ENCODE peak calls at places on chromosomes 3 and 15, in six cellular contexts. V is hepatocyte, Y is heart right ventricle, B is psoas muscle, J is mammary epithelial cell, X is A673. M is an unnamed sample.

GRCh38 chr3:122688996-122689395 is 8.4 kb downstream of the PARP14 start:
- DNase-seq in V (no peak), Y (no peak), B (no peak), J (no peak), X (no peak), M (no peak)

GRCh38 chr15:84949845-84950569 is 31.6 kb upstream of the PDE8A start:
- DNase-seq in V (no peak), Y (no peak), B (no peak), J (no peak), X (no peak), M (no peak)

GRCh38 chr3:67245545-67245944 is 247.4 kb downstream of the KBTBD8 start:
- DNase-seq in V (no peak), Y (no peak), B (no peak), J (no peak), X (no peak), M (no peak)

GRCh38 chr3:113534365-113534764 is 2.0 kb downstream of the SIDT1 start:
- DNase-seq in V (no peak), Y (no peak), B (no peak), J (no peak), X (no peak), M (no peak)

GRCh38 chr3:83843716-83844115 is 1115.1 kb upstream of the CADM2 start:
- DNase-seq in V (no peak), Y (no peak), B (no peak), J (no peak), X (no peak), M (no peak)

GRCh38 chr3:48897401-48898376 is 993 bp downstream of the SLC25A20 start:
- DNase-seq in V (peak; percentile 36), Y (no peak), B (no peak), J (no peak), X (no peak), M (no peak)

GRCh38 chr15:68055224-68055705 is 1.1 kb downstream of the PIAS1 start:
- DNase-seq in V (peak; percentile 62), Y (no peak), B (no peak), J (peak; percentile 71), X (peak; percentile 68), M (peak; percentile 61)

GRCh38 chr15:92377083-92377789 is 16.4 kb upstream of the ST8SIA2 start:
- DNase-seq in V (no peak), Y (peak; percentile 35), B (no peak), J (peak; percentile 60), X (no peak), M (no peak)

GRCh38 chr3:44554626-44555592 is at the start of gene ZKSCAN7:
- DNase-seq in V (peak; percentile 74), Y (peak; percentile 70), B (peak; percentile 75), J (peak; percentile 14), X (peak; percentile 52), M (peak; percentile 20)

GRCh38 chr15:101501703-101502373 is 12.3 kb upstream of the PCSK6 start:
- DNase-seq in V (peak; percentile 68), Y (no peak), B (peak; percentile 67), J (no peak), X (peak; percentile 62), M (peak; percentile 32)

GRCh38 chr3:168628549-168628948 is 532.8 kb upstream of the GOLIM4 start:
- DNase-seq in V (no peak), Y (no peak), B (no peak), J (no peak), X (no peak), M (no peak)

GRCh38 chr3:129672412-129672811 is 65.9 kb upstream of the PLXND1 start:
- DNase-seq in V (no peak), Y (no peak), B (no peak), J (no peak), X (no peak), M (no peak)

GRCh38 chr15:53549697-53550315 is 209.7 kb downstream of the WDR72 start:
- DNase-seq in V (peak; percentile 7), Y (no peak), B (no peak), J (peak; percentile 50), X (no peak), M (no peak)

GRCh38 chr3:195931582-195932273 is 23.4 kb upstream of the TNK2 start:
- DNase-seq in V (no peak), Y (no peak), B (no peak), J (no peak), X (no peak), M (no peak)

GRCh38 chr3:9301798-9302197 is 52.4 kb upstream of the SRGAP3 start:
- DNase-seq in V (no peak), Y (no peak), B (no peak), J (peak; percentile 89), X (no peak), M (no peak)

GRCh38 chr15:84911879-84912660 is 27.6 kb downstream of the SLC28A1 start:
- DNase-seq in V (peak; percentile 73), Y (peak; percentile 86), B (peak; percentile 95), J (peak; percentile 90), X (no peak), M (no peak)

GRCh38 chr3:129460572-129460971 is 20.5 kb downstream of the IFT122 start:
- DNase-seq in V (no peak), Y (no peak), B (no peak), J (no peak), X (no peak), M (no peak)

GRCh38 chr15:77025471-77025901 is 30.6 kb downstream of the PSTPIP1 start:
- DNase-seq in V (no peak), Y (no peak), B (peak; percentile 48), J (no peak), X (no peak), M (no peak)

GRCh38 chr3:134406331-134407246 is 32.3 kb upstream of the AMOTL2 start:
- DNase-seq in V (peak; percentile 48), Y (peak; percentile 60), B (peak; percentile 60), J (no peak), X (no peak), M (no peak)

GRCh38 chr3:86785381-86785780 is 205.6 kb downstream of the VGLL3 start:
- DNase-seq in V (peak; percentile 16), Y (no peak), B (no peak), J (no peak), X (peak; percentile 28), M (no peak)

GRCh38 chr3:100548053-100548452 is 55.6 kb downstream of the TMEM45A start:
- DNase-seq in V (no peak), Y (no peak), B (no peak), J (peak; percentile 51), X (no peak), M (no peak)

GRCh38 chr15:76139368-76140068 is 79.7 kb downstream of the TMEM266 start:
- DNase-seq in V (peak; percentile 84), Y (no peak), B (peak; percentile 70), J (peak; percentile 55), X (peak; percentile 87), M (peak; percentile 60)

GRCh38 chr15:97991972-97992541 is 31.6 kb downstream of the ARRDC4 start:
- DNase-seq in V (no peak), Y (no peak), B (no peak), J (no peak), X (no peak), M (no peak)

GRCh38 chr15:65217526-65218482 is 6.5 kb upstream of the CILP start:
- DNase-seq in V (no peak), Y (no peak), B (no peak), J (no peak), X (no peak), M (no peak)

GRCh38 chr15:59296181-59296617 is 76.5 kb downstream of the MYO1E start:
- DNase-seq in V (no peak), Y (no peak), B (no peak), J (peak; percentile 42), X (peak; percentile 55), M (no peak)

GRCh38 chr15:36742696-36743095 is 163.3 kb downstream of the CDIN1 start:
- DNase-seq in V (peak; percentile 6), Y (no peak), B (no peak), J (peak; percentile 43), X (no peak), M (no peak)

GRCh38 chr3:180980612-180981011 is 8.9 kb downstream of the DNAJC19 start:
- DNase-seq in V (no peak), Y (no peak), B (no peak), J (no peak), X (no peak), M (no peak)

GRCh38 chr3:66428733-66429132 is 72.1 kb downstream of the LRIG1 start:
- DNase-seq in V (peak; percentile 62), Y (peak; percentile 56), B (peak; percentile 86), J (peak; percentile 93), X (peak; percentile 89), M (no peak)

GRCh38 chr3:134353831-134354611 is 20.2 kb downstream of the AMOTL2 start:
- DNase-seq in V (no peak), Y (no peak), B (peak; percentile 46), J (no peak), X (no peak), M (no peak)

GRCh38 chr3:184337315-184337714 is at the start of gene FAM131A:
- DNase-seq in V (no peak), Y (peak; percentile 53), B (peak; percentile 78), J (no peak), X (no peak), M (no peak)

GRCh38 chr3:47163023-47163989 is 607 bp downstream of the SETD2 start:
- DNase-seq in V (peak; percentile 75), Y (peak; percentile 48), B (peak; percentile 69), J (peak; percentile 45), X (peak; percentile 11), M (peak; percentile 56)

GRCh38 chr15:73924258-73924921 is 1.9 kb upstream of the LOXL1 start:
- DNase-seq in V (peak; percentile 60), Y (peak; percentile 30), B (peak; percentile 55), J (peak; percentile 64), X (peak; percentile 87), M (no peak)

GRCh38 chr15:73921257-73921890 is 4.9 kb upstream of the LOXL1 start:
- DNase-seq in V (no peak), Y (peak; percentile 72), B (no peak), J (no peak), X (no peak), M (no peak)

GRCh38 chr15:73922186-73923151 is 3.8 kb upstream of the LOXL1 start:
- DNase-seq in V (peak; percentile 75), Y (peak; percentile 44), B (no peak), J (no peak), X (peak; percentile 96), M (no peak)

GRCh38 chr15:73923488-73924164 is 2.6 kb upstream of the LOXL1 start:
- DNase-seq in V (no peak), Y (no peak), B (peak; percentile 23), J (no peak), X (no peak), M (no peak)

GRCh38 chr15:73923156-73923487 is 3.1 kb upstream of the LOXL1 start:
- DNase-seq in V (no peak), Y (no peak), B (no peak), J (no peak), X (no peak), M (no peak)
- H3K4me1 ChIP-seq in V (peaks cover 50% of the 10 kb centered on the region), Y (peaks cover 79% of the 10 kb centered on the region), B (peaks cover 30% of the 10 kb centered on the region), J (peaks cover 40% of the 10 kb centered on the region), X (peaks cover 50% of the 10 kb centered on the region), M (peaks cover 25% of the 10 kb centered on the region)

GRCh38 chr15:78130466-78131294 is 565 bp downstream of the CIB2 start:
- DNase-seq in V (no peak), Y (no peak), B (peak; percentile 61), J (no peak), X (no peak), M (no peak)
- H3K4me3 ChIP-seq in V (peak overlapping the region; percentile 21), Y (peak overlapping the region; percentile 61), B (peak overlapping the region; percentile 96), J (no peak overlapping the region), X (peak overlapping the region; percentile 65), M (no peak overlapping the region)

GRCh38 chr3:132756108-132756650 is 34.0 kb upstream of the NPHP3 start:
- DNase-seq in V (no peak), Y (no peak), B (no peak), J (no peak), X (no peak), M (no peak)
- TF ChIP-seq CTCF in V (no peak), Y (no peak), B (no peak), J (no peak), X (no peak), M (no peak)

GRCh38 chr15:90414408-90415028 is 26.5 kb downstream of the IQGAP1 start:
- DNase-seq in V (peak; percentile 37), Y (no peak), B (no peak), J (peak; percentile 79), X (no peak), M (no peak)
- H3K4me1 ChIP-seq in V (peaks cover 37% of the 10 kb centered on the region), Y (peaks cover 72% of the 10 kb centered on the region), B (peaks cover 68% of the 10 kb centered on the region), J (peaks cover 58% of the 10 kb centered on the region), X (peaks cover 31% of the 10 kb centered on the region), M (peaks cover 45% of the 10 kb centered on the region)

M was measured in CD8-positive, alpha-beta T cell.